ENCODE peak calls at places on chromosomes 1 and 21, in five cellular contexts. Z is HepG2, O is K562, N is H1, P is GM12878. H is an unnamed sample.

GRCh38 chr1:155174334-155175280 is 958 bp downstream of the TRIM46 start:
- DNase-seq in N (peak), O (no peak), Z (no peak), P (no peak), H (peak)

GRCh38 chr1:115052454-115053083 is 22.9 kb downstream of the TSHB start:
- DNase-seq in P (no peak), Z (peak), N (peak), O (peak), H (peak)

GRCh38 chr1:25858494-25858893 is 763 bp downstream of the AUNIP start:
- DNase-seq in O (no peak), P (no peak), Z (no peak), N (no peak), H (no peak)

GRCh38 chr1:202266061-202266765 is 72.6 kb downstream of the LGR6 start:
- DNase-seq in N (no peak), O (no peak), P (no peak), Z (no peak), H (no peak)

GRCh38 chr21:33196956-33197374 is 32.8 kb upstream of the IFNAR2 start:
- DNase-seq in Z (peak), P (no peak), N (peak), O (peak), H (peak)

GRCh38 chr1:111729271-111729921 is 9.8 kb downstream of the INKA2 start:
- DNase-seq in N (peak), P (no peak), O (no peak), Z (no peak), H (no peak)

GRCh38 chr1:231091853-231092301 is 51.8 kb upstream of the FAM89A start:
- DNase-seq in P (no peak), N (peak), Z (peak), O (peak), H (no peak)

GRCh38 chr1:201634261-201634660 is 95.3 kb downstream of the NAV1 start:
- DNase-seq in O (no peak), N (no peak), P (no peak), Z (no peak), H (no peak)

GRCh38 chr1:36456391-36456928 is 6.2 kb upstream of the OSCP1 start:
- DNase-seq in Z (no peak), P (no peak), N (no peak), O (no peak), H (no peak)

GRCh38 chr1:203127672-203128611 is at the start of gene ADORA1:
- DNase-seq in O (no peak), N (peak), P (no peak), Z (peak), H (peak)

GRCh38 chr1:248837045-248837793 is 805 bp upstream of the ZNF672 start:
- DNase-seq in N (no peak), O (no peak), P (no peak), Z (no peak), H (no peak)

GRCh38 chr1:23249785-23250184 is 32.5 kb upstream of the HTR1D start:
- DNase-seq in N (no peak), O (no peak), Z (no peak), P (no peak), H (peak)

GRCh38 chr1:51760872-51761271 is 117.7 kb downstream of the NRDC start:
- DNase-seq in P (no peak), Z (no peak), N (no peak), O (no peak), H (no peak)

GRCh38 chr1:64923294-64923718 is 43.0 kb downstream of the JAK1 start:
- DNase-seq in O (no peak), Z (no peak), N (no peak), P (no peak), H (no peak)

GRCh38 chr1:197614916-197615692 is 160.2 kb downstream of the DENND1B start:
- DNase-seq in N (peak), Z (peak), P (peak), O (peak), H (no peak)

GRCh38 chr1:192497214-192497794 is 78.3 kb upstream of the RGS1 start:
- DNase-seq in N (no peak), O (no peak), P (no peak), Z (no peak), H (no peak)

GRCh38 chr1:94723899-94724298 is 96.3 kb upstream of the SLC44A3 start:
- DNase-seq in Z (no peak), N (no peak), P (no peak), O (no peak), H (no peak)

GRCh38 chr1:233337505-233337904 is 10.0 kb downstream of the MAP3K21 start:
- DNase-seq in Z (no peak), P (no peak), O (no peak), N (no peak), H (no peak)

GRCh38 chr1:57360846-57361407 is 62.9 kb downstream of the DAB1 start:
- DNase-seq in N (no peak), Z (no peak), O (no peak), P (no peak), H (no peak)

GRCh38 chr1:43933386-43934278 is at the start of gene ARTN:
- DNase-seq in N (peak), Z (no peak), P (no peak), O (no peak), H (no peak)

GRCh38 chr1:12179111-12179519 is 12.3 kb downstream of the TNFRSF1B start:
- DNase-seq in O (no peak), N (no peak), P (no peak), Z (peak), H (no peak)

GRCh38 chr1:156766288-156767100 is 841 bp upstream of the PRCC start:
- DNase-seq in O (no peak), Z (no peak), P (no peak), N (no peak), H (peak)

GRCh38 chr1:210496063-210496462 is 167.4 kb downstream of the HHAT start:
- DNase-seq in Z (no peak), P (no peak), O (no peak), N (no peak), H (no peak)

GRCh38 chr1:8663090-8663802 is 154.2 kb downstream of the RERE start:
- DNase-seq in Z (peak), P (no peak), O (no peak), N (no peak), H (no peak)

GRCh38 chr1:234605983-234606730 is 3.8 kb downstream of the IRF2BP2 start:
- DNase-seq in O (no peak), N (no peak), Z (peak), P (no peak), H (no peak)

GRCh38 chr1:234608026-234608719 is 1.8 kb downstream of the IRF2BP2 start:
- DNase-seq in O (peak), N (peak), P (peak), Z (peak), H (peak)

GRCh38 chr1:234608720-234609527 is 1.1 kb downstream of the IRF2BP2 start:
- DNase-seq in O (peak), N (peak), Z (no peak), P (no peak), H (no peak)

GRCh38 chr1:234606731-234607090 is 3.3 kb downstream of the IRF2BP2 start:
- DNase-seq in O (no peak), N (no peak), Z (no peak), P (no peak), H (no peak)

DNA sequence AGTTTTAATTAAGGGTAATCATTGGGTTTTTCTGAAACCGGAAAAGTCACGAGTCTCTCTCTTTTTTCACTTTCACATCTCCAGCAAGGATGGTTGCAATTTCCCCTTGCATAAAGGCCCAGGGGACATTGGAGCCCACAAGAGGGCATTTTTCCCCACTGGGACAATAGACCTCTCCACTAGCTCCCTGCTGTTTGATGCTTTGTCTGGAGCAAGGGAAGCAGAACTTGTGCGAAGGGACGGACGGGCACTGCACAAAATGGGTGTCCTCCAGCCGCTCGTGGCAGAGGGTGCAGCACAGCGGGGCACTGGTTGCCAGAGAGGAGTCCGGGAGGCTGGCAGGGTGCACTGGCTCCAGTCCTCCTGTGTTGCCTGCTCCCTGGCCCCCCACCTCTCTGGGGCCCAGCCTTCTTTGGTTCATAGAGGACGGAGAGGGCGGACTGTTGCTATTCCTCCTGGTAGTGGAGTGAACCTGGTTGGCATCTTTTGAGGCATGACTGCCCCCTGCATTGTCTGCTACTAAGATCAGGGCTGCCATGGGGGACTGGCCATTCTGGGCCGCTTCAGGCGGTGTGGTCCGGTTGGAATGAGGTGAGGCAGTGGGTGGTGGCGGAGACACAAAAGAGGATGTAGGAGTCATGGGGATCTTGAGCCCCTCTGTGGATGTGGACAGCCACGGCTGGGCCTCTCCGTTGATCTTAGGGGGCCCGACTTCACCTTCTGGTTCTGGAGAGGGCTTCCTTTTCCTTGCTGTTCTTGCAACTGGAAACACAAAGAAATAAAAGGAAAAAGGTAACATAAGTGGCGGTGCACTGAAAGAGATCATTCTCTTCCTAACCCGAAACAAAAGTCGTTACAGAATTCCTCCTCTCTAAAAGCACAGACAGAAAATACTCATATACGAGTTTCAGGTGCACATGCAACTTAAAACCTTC is 2.6 kb downstream of the IRF2BP2 start:
- DNase-seq in Z (peak), N (no peak), P (no peak), O (peak), H (no peak)
- TF ChIP-seq EP300 in Z (no peak), N (no peak), P (no peak), O (no peak), H (no peak)

DNA sequence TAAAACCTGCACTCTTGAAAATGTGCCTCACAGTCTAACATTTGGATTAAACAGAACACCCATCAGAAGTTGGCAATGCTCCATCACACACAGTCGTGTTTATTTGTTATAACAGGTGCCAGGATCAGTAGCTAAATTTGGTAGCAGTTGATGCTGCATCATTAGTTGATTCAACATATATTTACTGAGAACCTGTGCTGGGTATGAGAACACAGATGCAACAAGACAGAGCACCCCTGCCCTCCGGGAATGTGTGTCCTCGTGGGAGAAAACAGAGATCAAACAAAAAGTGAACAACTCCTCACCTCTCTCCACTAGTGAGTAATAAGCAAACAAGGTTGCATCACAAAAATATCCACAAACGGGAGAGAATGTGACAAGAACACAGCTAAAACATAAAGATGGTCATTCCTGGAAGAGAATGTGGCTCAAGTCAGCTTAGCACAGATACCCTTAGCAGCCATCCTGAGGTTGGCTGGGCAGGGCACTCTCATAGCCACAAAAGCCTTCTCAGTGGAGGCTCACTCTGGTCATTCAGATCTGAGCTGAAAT is 26.3 kb upstream of the LBR start:
- DNase-seq in N (no peak), P (no peak), Z (peak), O (no peak), H (no peak)
- TF ChIP-seq GABPA in N (no peak), P (no peak), Z (no peak), O (no peak), H (no peak)

GRCh38 chr1:27314737-27315136 is 7.2 kb upstream of the TMEM222 start:
- DNase-seq in Z (no peak), P (no peak), O (no peak), N (no peak), H (peak)
- TF ChIP-seq EP300 in Z (no peak), P (no peak), O (no peak), N (no peak), H (no peak)

GRCh38 chr1:182698977-182699672 is 14.7 kb upstream of the RGS8 start:
- DNase-seq in O (no peak), N (no peak), Z (no peak), P (no peak), H (no peak)
- TF ChIP-seq GABPA in O (no peak), N (no peak), Z (no peak), P (no peak), H (no peak)

GRCh38 chr21:29238967-29239289 is 59.8 kb upstream of the BACH1 start:
- DNase-seq in Z (no peak), N (no peak), O (peak), P (no peak), H (no peak)

GRCh38 chr21:29237110-29238051 is 61.3 kb upstream of the BACH1 start:
- DNase-seq in Z (no peak), O (no peak), N (no peak), P (no peak), H (no peak)

GRCh38 chr21:29235714-29236197 is 63.0 kb upstream of the BACH1 start:
- DNase-seq in Z (no peak), O (no peak), N (no peak), P (peak), H (no peak)

GRCh38 chr21:29240136-29240535 is 58.6 kb upstream of the BACH1 start:
- DNase-seq in P (no peak), O (no peak), N (no peak), Z (no peak), H (no peak)

DNA sequence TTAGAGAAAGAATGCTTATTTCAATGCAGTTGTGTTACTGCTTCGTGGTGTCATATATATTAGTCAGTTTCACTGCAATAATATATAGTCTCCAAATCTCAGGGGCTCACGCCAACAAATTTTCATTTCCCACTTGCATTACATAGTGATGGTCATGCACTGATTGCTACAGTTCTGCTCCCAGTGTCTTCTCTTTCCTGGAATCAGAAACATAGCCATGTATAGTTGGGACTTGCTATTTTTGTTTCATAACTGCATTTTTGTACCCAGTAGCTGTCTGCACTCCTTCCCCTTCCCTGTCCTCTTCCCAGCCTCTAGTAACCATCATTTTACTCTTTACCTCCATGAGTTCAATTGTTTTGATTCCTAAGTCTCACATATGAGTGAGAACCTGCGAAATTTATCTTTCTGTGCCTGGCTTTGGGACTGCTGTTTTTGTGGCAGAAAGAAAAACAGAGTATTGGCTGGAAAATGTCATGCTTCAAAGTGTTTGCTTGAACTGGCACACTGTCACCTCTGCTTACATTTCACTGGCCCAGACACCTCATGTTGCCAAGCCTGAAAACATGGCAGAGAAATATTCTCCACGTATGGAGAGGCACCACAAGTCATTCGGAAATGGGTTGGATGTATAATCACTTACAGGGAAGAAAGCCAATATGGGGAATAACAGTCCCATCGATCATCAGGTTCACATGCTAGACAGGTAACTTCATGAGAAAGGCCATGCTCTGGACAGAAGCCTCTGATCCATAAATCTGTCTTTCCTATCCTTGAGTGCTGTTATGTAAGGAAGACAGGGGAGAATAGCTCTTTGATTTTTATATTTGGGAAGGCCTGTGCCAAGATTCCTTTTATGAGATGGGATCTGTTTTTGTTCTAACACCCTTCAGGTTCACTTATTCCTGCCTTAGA is 60.4 kb upstream of the BACH1 start:
- DNase-seq in Z (no peak), N (no peak), O (no peak), P (no peak), H (no peak)
- TF ChIP-seq EP300 in Z (no peak), N (no peak), O (no peak), P (no peak), H (no peak)

GRCh38 chr21:19440792-19441494 is 1037.4 kb upstream of the TMPRSS15 start:
- DNase-seq in Z (no peak), N (no peak), O (peak), P (no peak), H (no peak)
- TF ChIP-seq GABPA in Z (no peak), N (no peak), O (no peak), P (no peak), H (no peak)